ENCODE peak calls at places on chromosomes 6 and 20, in four cellular contexts. V is A549, X is K562, G is HepG2. D is an unnamed sample.
A peak's percentile ranks its signal among the peaks of the same experiment; 100 is the strongest.

GRCh38 chr20:32535953-32536823 is 48.9 kb downstream of the NOL4L start:
- DNase-seq in V (peak; percentile 41), X (peak; percentile 94), G (peak; percentile 79), D (peak; percentile 70)

GRCh38 chr6:28736121-28736520 is 187.7 kb downstream of the TRIM27 start:
- DNase-seq in V (no peak), X (peak; percentile 8), G (no peak), D (no peak)

GRCh38 chr6:20746024-20746423 is 211.8 kb downstream of the CDKAL1 start:
- DNase-seq in V (no peak), X (no peak), G (no peak), D (no peak)

GRCh38 chr20:48697845-48698491 is 129.8 kb downstream of the PREX1 start:
- DNase-seq in V (peak; percentile 56), X (no peak), G (peak; percentile 87), D (no peak)

GRCh38 chr20:6008254-6008653 is 45.6 kb downstream of the LRRN4 start:
- DNase-seq in V (peak; percentile 78), X (no peak), G (peak; percentile 86), D (no peak)

GRCh38 chr20:47330933-47331708 is 25.4 kb downstream of the ZMYND8 start:
- DNase-seq in V (peak; percentile 87), X (peak; percentile 72), G (no peak), D (no peak)

GRCh38 chr6:84581494-84582259 is 182.7 kb downstream of the TBX18 start:
- DNase-seq in V (no peak), X (no peak), G (no peak), D (no peak)

GRCh38 chr6:40585661-40586269 is 1.4 kb downstream of the LRFN2 start:
- DNase-seq in V (no peak), X (no peak), G (no peak), D (peak; percentile 62)

GRCh38 chr6:118656822-118657451 is 5.5 kb upstream of the CEP85L start:
- DNase-seq in V (no peak), X (no peak), G (no peak), D (no peak)

GRCh38 chr6:22873531-22874136 is 304.3 kb downstream of the HDGFL1 start:
- DNase-seq in V (no peak), X (no peak), G (no peak), D (no peak)

GRCh38 chr6:144036064-144036873 is 28.2 kb upstream of the PLAGL1 start:
- DNase-seq in V (no peak), X (no peak), G (peak; percentile 21), D (peak; percentile 15)

GRCh38 chr6:167580512-167580911 is 246.2 kb upstream of the AFDN start:
- DNase-seq in V (no peak), X (no peak), G (no peak), D (no peak)

GRCh38 chr6:20541387-20541786 is 7.1 kb downstream of the CDKAL1 start:
- DNase-seq in V (no peak), X (no peak), G (no peak), D (no peak)

GRCh38 chr6:143000771-143001170 is 55.8 kb upstream of the HIVEP2 start:
- DNase-seq in V (no peak), X (no peak), G (no peak), D (no peak)

GRCh38 chr20:56795492-56795891 is 166.4 kb downstream of the TFAP2C start:
- DNase-seq in V (no peak), X (no peak), G (no peak), D (no peak)

GRCh38 chr6:47093169-47093568 is 51.0 kb upstream of the ADGRF1 start:
- DNase-seq in V (no peak), X (no peak), G (no peak), D (no peak)

GRCh38 chr6:12545837-12546658 is 170.5 kb upstream of the PHACTR1 start:
- DNase-seq in V (peak; percentile 48), X (no peak), G (no peak), D (no peak)

GRCh38 chr20:53276143-53276542 is 304.0 kb downstream of the TSHZ2 start:
- DNase-seq in V (no peak), X (no peak), G (no peak), D (no peak)
- TF ChIP-seq NR3C1 in V (no peak), X (no peak), G (no peak), D (no peak)

GRCh38 chr6:156824142-156824541 is 47.0 kb downstream of the ARID1B start:
- DNase-seq in V (no peak), X (no peak), G (no peak), D (no peak)
- TF ChIP-seq HMGXB4 in V (no peak), X (no peak), G (no peak), D (no peak)

GRCh38 chr20:2879148-2879547 is 5.9 kb downstream of the PTPRA start:
- DNase-seq in V (no peak), X (no peak), G (no peak), D (no peak)
- TF ChIP-seq NR3C1 in V (no peak), X (no peak), G (no peak), D (no peak)

DNA sequence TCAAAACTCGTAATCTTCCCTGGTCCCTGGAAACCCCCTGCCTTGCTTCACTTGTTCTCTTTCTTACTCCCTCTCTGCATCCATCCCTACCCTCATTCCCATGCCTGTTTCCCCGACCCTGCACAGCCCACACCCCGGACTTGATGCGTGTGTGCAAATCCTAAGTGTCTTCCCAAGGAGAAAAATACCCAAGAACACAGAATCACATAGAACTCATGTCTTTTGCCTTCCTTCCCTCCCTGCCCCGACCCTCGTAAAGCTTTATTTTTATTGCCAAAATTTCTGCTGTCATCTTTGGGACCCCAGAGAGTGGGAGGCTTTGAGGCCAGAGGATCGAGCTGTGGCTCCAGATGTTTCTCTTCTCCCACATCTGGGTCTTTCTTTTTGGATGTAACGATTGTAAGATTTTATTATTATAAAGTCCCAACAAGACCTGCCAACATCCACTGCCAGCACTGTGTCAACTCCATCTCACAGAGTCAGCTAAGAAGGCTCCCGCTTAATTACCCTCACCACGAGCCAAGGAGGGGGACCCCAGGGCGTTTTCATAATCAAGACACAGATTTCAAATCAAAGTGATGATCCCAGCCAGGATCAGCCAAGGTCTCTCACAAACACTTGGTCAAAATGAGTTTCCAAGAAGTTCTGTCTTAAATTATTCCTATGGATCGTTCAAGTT is 169.8 kb upstream of the PMEPA1 start:
- DNase-seq in V (no peak), X (no peak), G (no peak), D (no peak)
- TF ChIP-seq HMGXB4 in V (no peak), X (no peak), G (no peak), D (no peak)

DNA sequence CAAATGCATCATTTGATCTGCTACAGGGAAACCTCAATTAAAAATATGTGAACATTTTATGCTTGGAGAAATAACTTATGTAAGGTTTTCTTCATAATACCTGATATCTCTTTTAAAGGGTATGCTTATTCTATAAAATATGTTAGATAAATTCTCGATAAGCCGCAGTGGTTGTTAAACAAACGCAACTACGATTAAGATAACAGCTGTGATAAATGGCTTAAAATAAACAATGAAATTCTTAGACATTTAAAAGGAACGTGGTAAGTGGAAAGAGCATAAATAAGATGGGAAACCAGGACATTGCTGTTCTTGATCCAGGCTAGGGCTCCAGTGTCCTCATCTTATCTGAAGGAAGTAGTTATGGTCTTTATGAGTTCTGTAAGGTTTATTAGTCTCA is 415.9 kb downstream of the CD83 start:
- DNase-seq in V (no peak), X (no peak), G (no peak), D (no peak)
- TF ChIP-seq NR3C1 in V (no peak), X (no peak), G (no peak), D (no peak)

GRCh38 chr20:2822073-2822472 is 5.9 kb downstream of the TMEM239 start:
- DNase-seq in V (no peak), X (no peak), G (no peak), D (no peak)
- TF ChIP-seq HMGXB4 in V (no peak), X (no peak), G (no peak), D (no peak)